ENCODE peak calls at places on chromosomes 2 and 18, in six cellular contexts. T, P, E, Y, W and X are unnamed samples.

GRCh38 chr2:85111819-85112281 is 21.3 kb upstream of the TCF7L1 start:
- DNase-seq in T (no peak), P (no peak), E (no peak), Y (no peak), W (no peak), X (no peak)

GRCh38 chr2:168336786-168337388 is 89.5 kb upstream of the STK39 start:
- DNase-seq in T (no peak), P (no peak), E (peak; percentile 81), Y (peak; percentile 75), W (no peak), X (no peak)

GRCh38 chr18:23401400-23402347 is 51.4 kb upstream of the RIOK3 start:
- DNase-seq in T (no peak), P (no peak), E (peak; percentile 17), Y (peak; percentile 56), W (no peak), X (no peak)

GRCh38 chr18:5966514-5966913 is 71.2 kb upstream of the TMEM200C start:
- DNase-seq in T (no peak), P (no peak), E (no peak), Y (no peak), W (no peak), X (no peak)

GRCh38 chr2:162085090-162085891 is 11.3 kb upstream of the DPP4 start:
- DNase-seq in T (no peak), P (no peak), E (no peak), Y (no peak), W (no peak), X (no peak)

GRCh38 chr2:66567000-66567399 is 132.1 kb downstream of the MEIS1 start:
- DNase-seq in T (no peak), P (no peak), E (no peak), Y (no peak), W (no peak), X (no peak)

GRCh38 chr2:36369163-36369562 is 13.6 kb downstream of the CRIM1 start:
- DNase-seq in T (no peak), P (no peak), E (no peak), Y (no peak), W (no peak), X (no peak)

GRCh38 chr2:189336276-189336975 is 104.8 kb upstream of the WDR75 start:
- DNase-seq in T (no peak), P (no peak), E (no peak), Y (no peak), W (no peak), X (no peak)

GRCh38 chr2:148557844-148558436 is 86.6 kb upstream of the EPC2 start:
- DNase-seq in T (no peak), P (no peak), E (no peak), Y (no peak), W (no peak), X (no peak)

GRCh38 chr2:197248623-197249022 is 62.0 kb downstream of the ANKRD44 start:
- DNase-seq in T (no peak), P (no peak), E (no peak), Y (no peak), W (no peak), X (no peak)

GRCh38 chr18:67199993-67200617 is 316.4 kb downstream of the DSEL start:
- DNase-seq in T (no peak), P (no peak), E (no peak), Y (no peak), W (no peak), X (no peak)

GRCh38 chr2:234996467-234997270 is 44.9 kb downstream of the SH3BP4 start:
- DNase-seq in T (no peak), P (no peak), E (no peak), Y (no peak), W (peak; percentile 58), X (no peak)

GRCh38 chr2:13332060-13332459 is 615.3 kb downstream of the TRIB2 start:
- DNase-seq in T (no peak), P (no peak), E (no peak), Y (no peak), W (no peak), X (no peak)

GRCh38 chr2:50611261-50612020 is 420.5 kb downstream of the NRXN1 start:
- DNase-seq in T (no peak), P (no peak), E (no peak), Y (no peak), W (no peak), X (no peak)

GRCh38 chr18:31100598-31101147 is 1.5 kb downstream of the DSC2 start:
- DNase-seq in T (no peak), P (peak; percentile 67), E (no peak), Y (no peak), W (no peak), X (no peak)

GRCh38 chr2:224122542-224122941 is 83.5 kb upstream of the SERPINE2 start:
- DNase-seq in T (no peak), P (no peak), E (no peak), Y (no peak), W (no peak), X (no peak)

GRCh38 chr2:42510191-42510929 is 16.6 kb upstream of the KCNG3 start:
- DNase-seq in T (no peak), P (no peak), E (no peak), Y (no peak), W (peak; percentile 24), X (no peak)

GRCh38 chr2:215624423-215624829 is 188.6 kb upstream of the FN1 start:
- DNase-seq in T (no peak), P (no peak), E (no peak), Y (no peak), W (peak; percentile 92), X (no peak)

GRCh38 chr2:62939735-62940491 is 110.7 kb upstream of the OTX1 start:
- DNase-seq in T (no peak), P (no peak), E (no peak), Y (no peak), W (no peak), X (no peak)

GRCh38 chr2:188773075-188773474 is 201.1 kb upstream of the COL3A1 start:
- DNase-seq in T (no peak), P (no peak), E (no peak), Y (no peak), W (no peak), X (no peak)

GRCh38 chr2:237156131-237156856 is 70.6 kb downstream of the COPS8 start:
- DNase-seq in T (no peak), P (peak; percentile 80), E (no peak), Y (no peak), W (peak; percentile 88), X (no peak)

GRCh38 chr18:9066358-9066757 is 36.1 kb upstream of the NDUFV2 start:
- DNase-seq in T (no peak), P (no peak), E (no peak), Y (no peak), W (no peak), X (no peak)
- TF ChIP-seq POLR2A in T (no peak), P (no peak), E (no peak), Y (no peak), W (no peak), X (no peak)

GRCh38 chr2:14480120-14480519 is 152.4 kb upstream of the LRATD1 start:
- DNase-seq in T (no peak), P (no peak), E (no peak), Y (no peak), W (no peak), X (no peak)

GRCh38 chr2:14480906-14481305 is 151.6 kb upstream of the LRATD1 start:
- DNase-seq in T (no peak), P (no peak), E (no peak), Y (no peak), W (no peak), X (no peak)

GRCh38 chr2:14475994-14476393 is 156.5 kb upstream of the LRATD1 start:
- DNase-seq in T (no peak), P (no peak), E (no peak), Y (no peak), W (no peak), X (no peak)

DNA sequence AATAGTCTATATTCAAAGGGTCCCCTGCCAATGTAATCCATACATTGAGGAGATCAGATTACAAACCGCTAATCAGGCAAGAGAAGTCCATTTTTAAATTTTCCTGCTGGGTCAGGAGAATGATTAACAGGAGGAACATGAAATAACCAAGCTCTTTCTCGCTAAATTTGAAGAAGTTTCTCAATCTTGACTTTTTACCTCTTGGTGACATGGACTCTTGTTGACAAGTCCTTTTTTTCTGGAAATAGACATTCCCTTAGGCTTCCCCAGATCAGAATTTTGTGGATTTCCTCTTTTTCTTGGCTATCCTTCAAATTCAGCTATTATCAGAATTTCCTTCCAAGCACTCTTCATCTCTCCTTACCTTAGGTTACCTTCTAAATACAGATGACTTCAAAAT is 153.0 kb upstream of the LRATD1 start:
- DNase-seq in T (no peak), P (no peak), E (no peak), Y (no peak), W (no peak), X (no peak)
- H3K36me3 ChIP-seq in T (no peaks in the 10 kb centered on the region), P (no peaks in the 10 kb centered on the region), E (no peaks in the 10 kb centered on the region), Y (no peaks in the 10 kb centered on the region), W (no peaks in the 10 kb centered on the region), X (no peaks in the 10 kb centered on the region)

GRCh38 chr2:33408109-33408508 is 68.3 kb upstream of the RASGRP3 start:
- DNase-seq in T (no peak), P (no peak), E (no peak), Y (no peak), W (no peak), X (no peak)

GRCh38 chr2:33409417-33409955 is 67.0 kb upstream of the RASGRP3 start:
- DNase-seq in T (no peak), P (no peak), E (no peak), Y (no peak), W (no peak), X (no peak)

GRCh38 chr2:33417093-33417492 is 59.4 kb upstream of the RASGRP3 start:
- DNase-seq in T (no peak), P (no peak), E (no peak), Y (no peak), W (no peak), X (no peak)

GRCh38 chr2:33411765-33412164 is 64.7 kb upstream of the RASGRP3 start:
- DNase-seq in T (no peak), P (no peak), E (no peak), Y (no peak), W (no peak), X (no peak)

GRCh38 chr2:33412920-33413319 is 63.5 kb upstream of the RASGRP3 start:
- DNase-seq in T (no peak), P (no peak), E (no peak), Y (no peak), W (no peak), X (no peak)
- H3K27ac ChIP-seq in T (no peak overlapping the region), P (no peak overlapping the region), E (no peak overlapping the region), Y (no peak overlapping the region), W (no peak overlapping the region), X (no peak overlapping the region)

GRCh38 chr2:202307690-202308089 is 42.1 kb downstream of the NOP58 start:
- DNase-seq in T (no peak), P (no peak), E (no peak), Y (no peak), W (no peak), X (no peak)
- TF ChIP-seq POLR2A in T (no peak), P (no peak), E (no peak), Y (no peak), W (no peak), X (no peak)

GRCh38 chr2:128008089-128008672 is 19.7 kb downstream of the SAP130 start:
- DNase-seq in T (no peak), P (no peak), E (no peak), Y (no peak), W (no peak), X (no peak)
- H3K36me3 ChIP-seq in T (no peaks in the 10 kb centered on the region), P (peaks cover 49% of the 10 kb centered on the region), E (peaks cover 13% of the 10 kb centered on the region), Y (peaks cover 100% of the 10 kb centered on the region), W (peaks cover 60% of the 10 kb centered on the region), X (peaks cover 11% of the 10 kb centered on the region)